ENCODE peak calls at places on chromosomes 6 and 20, in eight cellular contexts. P is left lung, S is BJ, M is lung, H is heart right ventricle, B is heart left ventricle, X is dorsolateral prefrontal cortex, F is keratinocyte. A is an unnamed sample.

GRCh38 chr6:140048202-140048790 is 673.8 kb upstream of the CITED2 start:
- DNase-seq in B (no peak), X (no peak), S (no peak), P (no peak), F (no peak), H (no peak), M (no peak), A (no peak)

GRCh38 chr6:52361347-52361944 is 505 bp upstream of the PAQR8 start:
- DNase-seq in P (no peak), B (peak; percentile 54), S (no peak), H (peak; percentile 36), F (no peak), M (no peak), X (no peak), A (no peak)

GRCh38 chr6:169221264-169221663 is 32.4 kb downstream of the THBS2 start:
- DNase-seq in F (no peak), B (no peak), S (no peak), M (no peak), X (no peak), H (no peak), P (no peak), A (no peak)

GRCh38 chr6:138971601-138972000 is 16.5 kb downstream of the REPS1 start:
- DNase-seq in F (no peak), H (no peak), X (peak; percentile 65), M (no peak), B (no peak), S (no peak), P (no peak), A (no peak)

GRCh38 chr6:152378154-152378553 is 259.0 kb downstream of the SYNE1 start:
- DNase-seq in X (no peak), S (peak; percentile 24), P (no peak), H (no peak), M (no peak), B (no peak), F (no peak), A (no peak)

GRCh38 chr20:49658508-49658907 is 55.2 kb downstream of the B4GALT5 start:
- DNase-seq in H (no peak), M (no peak), P (no peak), X (no peak), S (no peak), B (no peak), F (no peak), A (no peak)

GRCh38 chr6:56914791-56915658 is 39.9 kb upstream of the BEND6 start:
- DNase-seq in B (peak; percentile 55), M (no peak), S (no peak), F (no peak), X (peak; percentile 79), P (no peak), H (peak; percentile 33), A (no peak)

GRCh38 chr6:30470968-30471367 is 18.3 kb upstream of the HLA-E start:
- DNase-seq in P (no peak), F (no peak), M (no peak), X (no peak), S (no peak), B (no peak), H (no peak), A (no peak)

GRCh38 chr6:144186817-144187625 is 36.7 kb downstream of the STX11 start:
- DNase-seq in B (no peak), X (no peak), S (no peak), M (no peak), H (no peak), P (peak; percentile 71), F (no peak), A (no peak)

GRCh38 chr6:5087389-5087788 is 2.2 kb downstream of the PPP1R3G start:
- DNase-seq in P (no peak), M (no peak), S (no peak), F (no peak), B (peak; percentile 62), X (peak; percentile 59), H (peak; percentile 37), A (no peak)

GRCh38 chr20:45311589-45312211 is 3.6 kb upstream of the MATN4 start:
- DNase-seq in B (peak; percentile 49), M (peak; percentile 64), X (no peak), H (no peak), F (no peak), S (no peak), P (peak; percentile 93), A (no peak)

GRCh38 chr6:148146717-148147116 is 195.9 kb upstream of the SASH1 start:
- DNase-seq in M (no peak), H (no peak), P (no peak), F (no peak), B (no peak), X (no peak), S (no peak), A (no peak)

GRCh38 chr6:36609582-36609981 is 15.4 kb downstream of the SRSF3 start:
- DNase-seq in S (no peak), X (no peak), M (no peak), P (no peak), H (no peak), F (no peak), B (no peak), A (no peak)

GRCh38 chr6:66210964-66211363 is 503.9 kb upstream of the EYS start:
- DNase-seq in S (no peak), B (no peak), X (no peak), F (no peak), H (no peak), P (no peak), M (no peak), A (no peak)

GRCh38 chr20:12961725-12962124 is 47.0 kb upstream of the SPTLC3 start:
- DNase-seq in F (no peak), H (no peak), B (no peak), P (no peak), S (no peak), X (no peak), M (no peak), A (no peak)

GRCh38 chr20:50317116-50317515 is 126.5 kb downstream of the CEBPB start:
- DNase-seq in F (no peak), M (no peak), P (no peak), X (peak; percentile 12), H (no peak), B (no peak), S (no peak), A (no peak)

GRCh38 chr20:57323034-57323433 is 6.6 kb upstream of the SPO11 start:
- DNase-seq in B (no peak), H (no peak), F (peak; percentile 11), S (no peak), P (no peak), M (no peak), X (peak; percentile 72), A (no peak)
- H3K4me3 ChIP-seq in B (no peak overlapping the region), H (no peak overlapping the region), F (no peak overlapping the region), S (no peak overlapping the region), P (no peak overlapping the region), M (no peak overlapping the region), X (no peak overlapping the region), A (no peak overlapping the region)

DNA sequence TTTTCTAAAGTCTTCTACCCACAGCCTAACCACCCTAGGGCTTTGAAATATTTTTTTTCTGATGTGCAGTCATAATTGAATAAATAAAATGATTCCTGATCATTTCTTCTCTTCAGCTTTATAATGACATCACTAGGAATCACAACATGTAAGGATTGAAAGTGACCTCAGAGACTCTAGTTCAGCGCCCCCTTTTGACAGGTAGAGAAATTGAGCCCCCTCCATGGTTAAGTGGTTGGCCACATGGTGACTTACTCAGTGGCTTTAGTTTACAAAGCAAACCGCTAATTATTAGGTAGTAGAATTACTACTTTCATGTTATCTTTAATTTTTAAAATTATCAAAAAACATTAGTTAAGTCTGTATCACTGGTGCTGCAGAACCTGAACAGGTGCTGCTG is 13.3 kb upstream of the SLC2A12 start:
- DNase-seq in F (no peak), B (no peak), X (no peak), M (no peak), H (no peak), P (no peak), S (no peak), A (no peak)
- TF ChIP-seq CTCF in F (peak; percentile 52), B (no peak), X (peak; percentile 8), M (no peak), H (peak; percentile 47), P (no peak), S (peak; percentile 47), A (peak; percentile 57)

GRCh38 chr20:62935204-62935967 is 2.6 kb upstream of the GID8 start:
- DNase-seq in X (no peak), P (no peak), S (no peak), H (no peak), F (no peak), M (no peak), B (no peak), A (no peak)
- H3K4me3 ChIP-seq in X (no peak overlapping the region), P (no peak overlapping the region), S (no peak overlapping the region), H (no peak overlapping the region), F (no peak overlapping the region), M (no peak overlapping the region), B (no peak overlapping the region), A (no peak overlapping the region)

GRCh38 chr6:135012764-135013163 is 41.9 kb downstream of the HBS1L start:
- DNase-seq in P (no peak), M (no peak), S (peak; percentile 31), X (no peak), B (no peak), F (no peak), H (no peak), A (peak; percentile 29)

GRCh38 chr6:135014353-135014832 is 40.2 kb downstream of the HBS1L start:
- DNase-seq in P (no peak), B (no peak), M (no peak), S (no peak), H (no peak), F (no peak), X (no peak), A (no peak)

GRCh38 chr6:135013211-135013610 is 41.4 kb downstream of the HBS1L start:
- DNase-seq in M (no peak), S (no peak), X (no peak), P (no peak), B (no peak), F (no peak), H (no peak), A (no peak)

GRCh38 chr6:135008941-135009290 is 45.7 kb downstream of the HBS1L start:
- DNase-seq in M (no peak), F (no peak), H (no peak), B (no peak), X (no peak), S (no peak), P (no peak), A (no peak)

DNA sequence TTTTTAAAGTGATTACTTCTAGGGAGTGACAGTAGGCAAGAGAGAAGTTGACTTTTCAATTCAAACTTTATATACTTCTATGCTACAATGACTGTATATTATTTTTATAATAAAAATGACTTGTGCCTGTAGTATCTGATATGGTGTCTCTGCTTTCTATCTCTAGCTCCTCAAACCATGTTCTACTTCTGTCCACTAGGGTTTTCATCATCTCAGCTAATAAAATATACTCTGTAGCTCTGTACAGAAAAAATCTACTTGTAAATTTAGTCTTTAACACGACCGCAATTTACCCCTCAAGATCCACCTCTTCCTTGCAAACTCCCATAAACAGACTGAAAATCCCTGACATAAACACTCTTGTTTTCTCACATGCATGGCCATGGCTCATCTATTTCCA is 42.3 kb downstream of the HBS1L start:
- DNase-seq in M (no peak), F (no peak), B (no peak), S (no peak), X (no peak), P (no peak), H (no peak), A (no peak)
- TF ChIP-seq CTCF in M (no peak), F (no peak), B (no peak), S (no peak), X (no peak), P (no peak), H (no peak), A (no peak)

GRCh38 chr6:127118505-127119360 is at the start of gene RSPO3:
- DNase-seq in S (no peak), M (no peak), B (no peak), H (no peak), P (peak; percentile 80), X (no peak), F (no peak), A (no peak)
- H3K4me3 ChIP-seq in S (peak within 1 kb of the TSS; percentile 44), M (peak within 1 kb of the TSS; percentile 49), B (peak within 1 kb of the TSS; percentile 55), H (peak within 1 kb of the TSS; percentile 31), P (peak within 1 kb of the TSS; percentile 44), X (peak within 1 kb of the TSS; percentile 60), F (no peak within 1 kb of the TSS), A (peak within 1 kb of the TSS; percentile 58)